ENCODE peak calls at places on chromosomes 4 and X, in five cellular contexts. N, F, J, E and H are unnamed samples.

GRCh38 chr4:70901984-70902576 is at the start of gene MOB1B:
- DNase-seq in F (peak), N (peak), E (peak), J (peak), H (peak)

GRCh38 chrX:69808375-69808774 is 192.5 kb downstream of the EDA start:
- DNase-seq in N (no peak), F (no peak), E (no peak), J (no peak), H (no peak)

GRCh38 chrX:373641-374471 is 12.9 kb downstream of the PPP2R3B start:
- DNase-seq in J (peak), N (no peak), E (no peak), F (no peak), H (no peak)

GRCh38 chr4:62917649-62918048 is 1491.6 kb downstream of the TECRL start:
- DNase-seq in N (no peak), E (no peak), F (no peak), J (no peak), H (no peak)

GRCh38 chr4:154348657-154349056 is 142.9 kb downstream of the DCHS2 start:
- DNase-seq in J (no peak), E (no peak), N (peak), F (no peak), H (no peak)

GRCh38 chrX:96407501-96407900 is 277.1 kb upstream of the DIAPH2 start:
- DNase-seq in N (no peak), E (peak), J (no peak), F (no peak), H (no peak)

GRCh38 chr4:54657556-54658313 is at the start of gene KIT:
- DNase-seq in J (peak), N (no peak), F (peak), E (no peak), H (peak)

GRCh38 chr4:66266035-66266434 is 595.7 kb upstream of the EPHA5 start:
- DNase-seq in J (no peak), F (no peak), E (no peak), N (no peak), H (no peak)

GRCh38 chrX:81202413-81202794 is 502 bp downstream of the SH3BGRL start:
- DNase-seq in N (peak), F (no peak), E (no peak), J (no peak), H (no peak)

GRCh38 chr4:102823464-102823863 is 3.9 kb downstream of the UBE2D3 start:
- DNase-seq in N (no peak), J (no peak), E (no peak), F (no peak), H (no peak)

GRCh38 chrX:11968470-11968869 is 169.8 kb upstream of the FRMPD4 start:
- DNase-seq in J (no peak), N (no peak), E (peak), F (peak), H (no peak)

GRCh38 chr4:101279377-101279871 is 67.9 kb downstream of the PPP3CA start:
- DNase-seq in F (no peak), N (peak), J (no peak), E (peak), H (no peak)

GRCh38 chrX:153499876-153500275 is 5.1 kb downstream of the BGN start:
- DNase-seq in F (no peak), E (no peak), N (no peak), J (no peak), H (no peak)

GRCh38 chr4:102871772-102872171 is 3.0 kb downstream of the CISD2 start:
- DNase-seq in N (no peak), E (no peak), F (no peak), J (no peak), H (no peak)